ENCODE peak calls at places on chromosomes 6 and 20, in ten cellular contexts. W, D, X, R, J, G, K, Z, S and P are unnamed samples.

GRCh38 chr6:142942805-142943227 is 2.2 kb downstream of the HIVEP2 start:
- DNase-seq in W (peak; percentile 76), D (no peak), X (no peak), R (peak; percentile 57), J (no peak), G (no peak), K (no peak), Z (no peak), S (no peak), P (no peak)

GRCh38 chr6:35302604-35303218 is 5.1 kb downstream of the DEF6 start:
- DNase-seq in W (no peak), D (peak; percentile 85), X (peak; percentile 89), R (peak; percentile 12), J (no peak), G (no peak), K (peak; percentile 91), Z (no peak), S (peak; percentile 89), P (no peak)

GRCh38 chr6:146887447-146888077 is 288.8 kb downstream of the ADGB start:
- DNase-seq in W (no peak), D (peak; percentile 42), X (no peak), R (no peak), J (no peak), G (no peak), K (no peak), Z (no peak), S (no peak), P (no peak)

GRCh38 chr20:17558154-17558940 is 11.5 kb upstream of the DSTN start:
- DNase-seq in W (peak; percentile 93), D (peak; percentile 45), X (no peak), R (peak; percentile 95), J (no peak), G (no peak), K (no peak), Z (no peak), S (peak; percentile 81), P (peak; percentile 86)

GRCh38 chr20:50303573-50304500 is 113.2 kb downstream of the CEBPB start:
- DNase-seq in W (peak; percentile 99), D (peak; percentile 25), X (no peak), R (peak; percentile 84), J (no peak), G (peak; percentile 81), K (peak; percentile 96), Z (peak; percentile 77), S (peak; percentile 28), P (peak; percentile 87)

GRCh38 chr6:9711313-9711712 is 703.6 kb downstream of the TFAP2A start:
- DNase-seq in W (no peak), D (peak; percentile 51), X (no peak), R (no peak), J (no peak), G (no peak), K (no peak), Z (no peak), S (no peak), P (no peak)

GRCh38 chr20:50628326-50628725 is 63.0 kb downstream of the RIPOR3 start:
- DNase-seq in W (no peak), D (no peak), X (no peak), R (no peak), J (peak; percentile 32), G (no peak), K (no peak), Z (no peak), S (no peak), P (no peak)

GRCh38 chr6:26022166-26022510 is 59.5 kb downstream of the TRIM38 start:
- DNase-seq in W (peak; percentile 89), D (peak; percentile 78), X (no peak), R (peak; percentile 84), J (peak; percentile 60), G (peak; percentile 90), K (peak; percentile 91), Z (no peak), S (peak; percentile 80), P (no peak)

GRCh38 chr6:68658338-68658737 is 23.3 kb downstream of the ADGRB3 start:
- DNase-seq in W (no peak), D (no peak), X (no peak), R (no peak), J (no peak), G (no peak), K (no peak), Z (no peak), S (no peak), P (no peak)

GRCh38 chr20:9172908-9173307 is 104.0 kb downstream of the PLCB4 start:
- DNase-seq in W (peak; percentile 22), D (no peak), X (no peak), R (peak; percentile 44), J (no peak), G (peak; percentile 28), K (no peak), Z (no peak), S (no peak), P (no peak)
- TF ChIP-seq CTCF in W (peak; percentile 37), D (no peak), X (no peak), R (peak; percentile 22), J (peak; percentile 30), G (peak; percentile 30), K (no peak), Z (no peak), S (peak; percentile 55), P (no peak)

GRCh38 chr6:133854167-133854632 is 34.7 kb upstream of the TCF21 start:
- DNase-seq in W (no peak), D (no peak), X (no peak), R (no peak), J (peak; percentile 49), G (no peak), K (no peak), Z (no peak), S (peak; percentile 77), P (no peak)

GRCh38 chr6:133856911-133857310 is 32.0 kb upstream of the TCF21 start:
- DNase-seq in W (no peak), D (no peak), X (no peak), R (no peak), J (no peak), G (no peak), K (no peak), Z (no peak), S (no peak), P (no peak)

GRCh38 chr6:133854633-133855598 is 34.0 kb upstream of the TCF21 start:
- DNase-seq in W (no peak), D (no peak), X (no peak), R (no peak), J (peak; percentile 66), G (no peak), K (no peak), Z (no peak), S (peak; percentile 81), P (no peak)

GRCh38 chr6:133855994-133856393 is 32.9 kb upstream of the TCF21 start:
- DNase-seq in W (no peak), D (no peak), X (no peak), R (no peak), J (no peak), G (no peak), K (no peak), Z (no peak), S (no peak), P (no peak)

DNA sequence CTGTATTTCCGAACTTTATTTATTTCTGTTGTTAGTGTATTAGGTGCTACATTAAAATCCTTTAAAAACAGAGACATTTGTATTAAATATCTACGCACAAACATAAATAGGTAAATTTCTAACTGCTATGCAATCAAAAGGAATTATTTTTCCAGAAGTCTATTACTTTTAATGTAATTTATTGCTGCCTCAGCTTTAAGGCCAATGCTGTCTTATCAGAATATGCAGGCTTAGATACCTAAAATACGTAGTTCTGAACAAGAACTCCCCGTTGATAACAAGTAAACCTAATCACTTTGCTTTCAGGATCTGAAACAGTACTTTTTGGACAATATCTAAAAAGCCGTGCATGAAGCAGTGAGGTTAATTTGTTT is 33.3 kb upstream of the TCF21 start:
- DNase-seq in W (peak; percentile 14), D (no peak), X (no peak), R (no peak), J (no peak), G (no peak), K (no peak), Z (no peak), S (no peak), P (no peak)
- H3K4me3 ChIP-seq in W (no peak overlapping the region), D (no peak overlapping the region), X (no peak overlapping the region), R (no peak overlapping the region), J (peak overlapping the region; percentile 53), G (no peak overlapping the region), K (no peak overlapping the region), Z (no peak overlapping the region), S (no peak overlapping the region), P (no peak overlapping the region)

GRCh38 chr20:44092551-44093248 is 94.3 kb downstream of the JPH2 start:
- DNase-seq in W (peak; percentile 69), D (peak; percentile 49), X (no peak), R (peak; percentile 48), J (peak; percentile 72), G (peak; percentile 54), K (peak; percentile 67), Z (no peak), S (peak; percentile 72), P (no peak)
- TF ChIP-seq CTCF in W (peak; percentile 62), D (peak; percentile 31), X (peak; percentile 49), R (peak; percentile 66), J (peak; percentile 62), G (peak; percentile 45), K (no peak), Z (no peak), S (peak; percentile 79), P (no peak)

GRCh38 chr6:150036081-150036480 is 10.7 kb upstream of the RAET1L start:
- DNase-seq in W (no peak), D (no peak), X (no peak), R (no peak), J (no peak), G (no peak), K (peak; percentile 54), Z (no peak), S (peak; percentile 20), P (peak; percentile 26)

GRCh38 chr6:150043096-150043495 is 17.8 kb upstream of the RAET1L start:
- DNase-seq in W (no peak), D (no peak), X (no peak), R (no peak), J (no peak), G (no peak), K (no peak), Z (no peak), S (no peak), P (no peak)

GRCh38 chr6:150033197-150033771 is 8.0 kb upstream of the RAET1L start:
- DNase-seq in W (no peak), D (no peak), X (no peak), R (no peak), J (no peak), G (no peak), K (no peak), Z (no peak), S (peak; percentile 21), P (peak; percentile 40)

GRCh38 chr6:150037526-150038201 is 12.3 kb upstream of the RAET1L start:
- DNase-seq in W (no peak), D (no peak), X (no peak), R (no peak), J (peak; percentile 40), G (no peak), K (no peak), Z (no peak), S (peak; percentile 66), P (no peak)

DNA sequence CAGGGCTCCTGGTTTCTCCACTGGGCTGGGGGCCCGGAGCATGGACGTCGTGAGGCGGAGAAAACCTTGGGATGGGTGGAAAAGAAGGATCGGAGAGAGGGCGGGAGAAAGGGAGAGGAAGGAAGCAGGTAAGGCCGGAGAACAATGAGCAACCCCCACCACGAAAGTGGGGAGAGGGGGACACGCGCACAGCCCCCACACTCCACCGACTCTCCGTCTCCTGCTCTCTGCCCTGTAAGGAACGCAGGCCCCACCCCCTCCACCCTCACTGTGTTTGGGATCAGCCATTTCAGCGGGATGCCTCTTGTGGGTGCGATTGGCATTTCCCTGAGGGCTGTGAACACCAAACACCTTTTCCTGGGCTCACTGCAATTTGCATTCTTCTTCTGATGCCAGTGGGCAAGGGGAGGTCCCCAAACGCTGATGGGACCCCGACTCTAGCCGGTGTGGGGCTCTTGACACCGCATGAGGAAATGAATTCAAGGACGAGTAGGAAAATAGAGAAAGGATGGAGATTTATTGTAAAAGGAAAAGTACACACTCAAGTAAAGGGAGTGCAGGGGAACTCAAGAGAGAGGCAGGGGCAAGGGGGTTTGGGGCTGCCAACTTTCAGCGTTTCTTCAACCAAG is 13.0 kb upstream of the RAET1L start:
- DNase-seq in W (no peak), D (no peak), X (no peak), R (no peak), J (peak; percentile 29), G (no peak), K (no peak), Z (no peak), S (peak; percentile 71), P (no peak)
- H3K4me3 ChIP-seq in W (no peak overlapping the region), D (no peak overlapping the region), X (peak overlapping the region; percentile 30), R (no peak overlapping the region), J (peak overlapping the region; percentile 28), G (no peak overlapping the region), K (no peak overlapping the region), Z (no peak overlapping the region), S (no peak overlapping the region), P (peak overlapping the region; percentile 65)